ENCODE peak calls at places on chromosomes 12 and 14, in six cellular contexts. G, C, Q, U, B and E are unnamed samples.

GRCh38 chr12:124621296-124621660 is 53.9 kb upstream of the NCOR2 start:
- DNase-seq in B (no peak), G (peak; percentile 83), U (peak; percentile 44), C (peak; percentile 74), Q (peak; percentile 82), E (peak; percentile 87)

GRCh38 chr12:23950011-23950774 is 723 bp upstream of the SOX5 start:
- DNase-seq in G (no peak), U (peak; percentile 16), C (peak; percentile 65), Q (no peak), B (no peak), E (peak; percentile 58)

GRCh38 chr12:31369712-31370521 is 44.0 kb upstream of the SINHCAF start:
- DNase-seq in C (peak; percentile 87), G (peak; percentile 58), U (peak; percentile 51), Q (peak; percentile 57), B (no peak), E (peak; percentile 68)

GRCh38 chr12:59357811-59358210 is 238.0 kb upstream of the SLC16A7 start:
- DNase-seq in U (peak; percentile 2), C (peak; percentile 36), G (no peak), Q (no peak), B (no peak), E (no peak)

GRCh38 chr12:124466200-124467128 is 100.9 kb downstream of the NCOR2 start:
- DNase-seq in C (no peak), B (no peak), U (peak; percentile 16), G (no peak), Q (no peak), E (no peak)

GRCh38 chr12:101828463-101829196 is 2.1 kb downstream of the GNPTAB start:
- DNase-seq in C (no peak), Q (no peak), B (no peak), G (no peak), U (no peak), E (no peak)

GRCh38 chr12:43318002-43318401 is 234.0 kb downstream of the ADAMTS20 start:
- DNase-seq in U (no peak), G (no peak), Q (no peak), B (no peak), C (no peak), E (no peak)

GRCh38 chr12:118611295-118611694 is 234.9 kb downstream of the SUDS3 start:
- DNase-seq in C (peak; percentile 39), U (no peak), Q (no peak), B (no peak), G (no peak), E (no peak)

GRCh38 chr12:112909693-112910092 is 2.9 kb downstream of the OAS1 start:
- DNase-seq in Q (no peak), U (no peak), G (no peak), C (no peak), B (no peak), E (no peak)

GRCh38 chr12:32466986-32467711 is 67.8 kb downstream of the FGD4 start:
- DNase-seq in U (no peak), C (no peak), G (no peak), B (no peak), Q (no peak), E (no peak)

GRCh38 chr12:102740157-102741032 is 176.6 kb downstream of the PAH start:
- DNase-seq in B (no peak), G (no peak), C (peak; percentile 17), Q (no peak), U (peak; percentile 36), E (no peak)

GRCh38 chr14:23483216-23483854 is 13.8 kb downstream of the NGDN start:
- DNase-seq in Q (no peak), C (peak; percentile 79), U (peak; percentile 13), B (no peak), G (no peak), E (no peak)

GRCh38 chr12:12807970-12808702 is 5.0 kb upstream of the DDX47 start:
- DNase-seq in U (peak; percentile 71), Q (peak; percentile 51), G (no peak), C (no peak), B (peak; percentile 80), E (peak; percentile 70)

DNA sequence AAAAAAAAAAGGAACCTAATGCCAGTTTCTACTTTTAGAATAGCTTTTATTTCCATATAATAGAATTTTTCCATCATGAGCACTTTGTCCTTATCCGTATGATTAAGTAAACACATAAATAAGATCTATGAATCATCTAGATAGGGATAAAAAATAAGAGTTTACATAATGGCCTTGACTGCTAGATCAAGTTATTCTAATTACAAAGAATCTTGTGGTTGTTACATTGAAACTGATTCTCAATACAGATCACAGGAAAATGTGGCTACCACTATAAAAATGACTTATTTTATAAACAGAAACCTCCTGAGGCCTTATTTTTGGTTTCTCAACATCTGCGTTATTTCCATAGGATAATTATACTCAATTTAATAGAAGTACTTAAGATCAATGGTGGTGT is 34.4 kb upstream of the NDUFA12 start:
- DNase-seq in B (no peak), G (no peak), C (no peak), Q (no peak), U (no peak), E (no peak)
- H3K36me3 ChIP-seq in B (peaks cover 3% of the 10 kb centered on the region), G (no peaks in the 10 kb centered on the region), C (no peaks in the 10 kb centered on the region), Q (no peaks in the 10 kb centered on the region), U (peaks cover 10% of the 10 kb centered on the region), E (peaks cover 41% of the 10 kb centered on the region)

GRCh38 chr12:126936181-126936851 is 1330.7 kb upstream of the TMEM132C start:
- DNase-seq in Q (no peak), C (peak; percentile 4), U (no peak), B (peak; percentile 7), G (no peak), E (no peak)
- H3K4me3 ChIP-seq in Q (no peak overlapping the region), C (no peak overlapping the region), U (no peak overlapping the region), B (no peak overlapping the region), G (no peak overlapping the region), E (no peak overlapping the region)

DNA sequence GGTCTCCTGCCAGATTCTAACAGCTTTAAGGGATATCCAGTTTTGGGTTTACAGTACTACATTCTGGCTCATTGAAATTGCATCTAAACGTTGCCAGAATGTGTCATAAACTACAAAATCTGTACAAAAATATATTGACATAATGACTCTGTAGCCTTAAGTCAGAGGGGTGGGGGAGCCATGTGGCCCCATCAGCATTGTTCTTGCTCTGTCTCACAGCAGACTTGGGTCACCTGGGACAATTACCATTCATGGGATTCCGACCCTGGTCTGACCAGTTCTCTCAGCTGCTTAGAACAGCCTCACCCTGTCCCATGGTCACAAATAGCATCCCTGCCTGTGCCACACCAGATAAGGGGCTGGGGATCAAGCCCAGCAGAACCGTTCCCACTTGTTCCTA is 43.3 kb upstream of the MED13L start:
- DNase-seq in Q (no peak), B (no peak), U (peak; percentile 39), C (no peak), G (no peak), E (no peak)
- H3K27ac ChIP-seq in Q (peak overlapping the region; percentile 79), B (no peak overlapping the region), U (no peak overlapping the region), C (no peak overlapping the region), G (peak overlapping the region; percentile 30), E (peak overlapping the region; percentile 72)

GRCh38 chr14:69845050-69845581 is 34.1 kb upstream of the SMOC1 start:
- DNase-seq in G (no peak), U (no peak), C (no peak), Q (no peak), B (no peak), E (no peak)

GRCh38 chr14:69842671-69843407 is 36.4 kb upstream of the SMOC1 start:
- DNase-seq in U (no peak), Q (no peak), G (no peak), C (no peak), B (no peak), E (no peak)

GRCh38 chr14:69839017-69839416 is 40.2 kb upstream of the SMOC1 start:
- DNase-seq in B (no peak), G (no peak), Q (no peak), U (no peak), C (no peak), E (no peak)

GRCh38 chr14:69844171-69844570 is 35.0 kb upstream of the SMOC1 start:
- DNase-seq in U (no peak), B (no peak), C (no peak), G (no peak), Q (no peak), E (no peak)

DNA sequence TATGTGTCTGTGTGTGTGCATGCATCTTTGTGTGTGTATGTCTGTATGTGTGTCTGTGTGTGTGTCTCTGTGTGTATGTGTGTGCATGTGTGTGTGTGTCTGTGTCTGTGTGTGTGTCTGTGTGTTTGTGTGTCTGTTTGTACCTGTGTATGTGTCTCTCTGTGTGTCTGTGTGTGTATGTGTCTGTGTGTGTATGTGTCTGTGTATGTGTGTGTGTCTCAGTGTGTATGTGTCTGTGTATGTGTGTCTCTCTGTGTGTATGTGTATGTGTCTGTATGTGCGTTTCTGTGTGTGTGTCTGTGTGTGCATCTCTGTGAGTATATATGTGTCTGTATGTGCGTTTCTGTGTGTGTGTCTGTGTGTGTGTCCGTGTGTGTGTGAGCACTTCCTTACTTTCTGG is 39.6 kb upstream of the SMOC1 start:
- DNase-seq in B (no peak), U (no peak), G (no peak), Q (no peak), C (no peak), E (no peak)
- H3K36me3 ChIP-seq in B (no peaks in the 10 kb centered on the region), U (no peaks in the 10 kb centered on the region), G (no peaks in the 10 kb centered on the region), Q (no peaks in the 10 kb centered on the region), C (no peaks in the 10 kb centered on the region), E (no peaks in the 10 kb centered on the region)